ENCODE peak calls at places on chromosomes 16 and 17, in four cellular contexts. One of them, this sample, is unnamed.

GRCh38 chr16:1545044-1545736 is 11.7 kb downstream of the TMEM204 start:
- DNase-seq in CD8-positive, alpha-beta memory T cell: no peak
- DNase-seq in testis: no peak
- DNase-seq in CD8-positive, alpha-beta T cell: no peak
- DNase-seq in this sample: no peak

GRCh38 chr17:43614560-43614959 is 47.2 kb downstream of the MEOX1 start:
- DNase-seq in CD8-positive, alpha-beta T cell: no peak
- DNase-seq in testis: no peak
- DNase-seq in CD8-positive, alpha-beta memory T cell: no peak
- DNase-seq in this sample: no peak

GRCh38 chr16:54938351-54939346 is 8.0 kb downstream of the IRX5 start:
- DNase-seq in testis: no peak
- DNase-seq in CD8-positive, alpha-beta T cell: no peak
- DNase-seq in CD8-positive, alpha-beta memory T cell: no peak
- DNase-seq in this sample: no peak

GRCh38 chr16:70437582-70438324 is 1.1 kb downstream of the ST3GAL2 start:
- DNase-seq in CD8-positive, alpha-beta memory T cell: no peak
- DNase-seq in testis: no peak
- DNase-seq in CD8-positive, alpha-beta T cell: no peak
- DNase-seq in this sample: no peak

GRCh38 chr17:17387461-17388362 is 84.5 kb downstream of the NT5M start:
- DNase-seq in CD8-positive, alpha-beta T cell: no peak
- DNase-seq in testis: no peak
- DNase-seq in CD8-positive, alpha-beta memory T cell: no peak
- DNase-seq in this sample: no peak

GRCh38 chr17:56009795-56010715 is 143.2 kb upstream of the ANKFN1 start:
- DNase-seq in CD8-positive, alpha-beta memory T cell: no peak
- DNase-seq in testis: no peak
- DNase-seq in CD8-positive, alpha-beta T cell: no peak
- DNase-seq in this sample: no peak

GRCh38 chr17:43556292-43556691 is 10.2 kb upstream of the ETV4 start:
- DNase-seq in testis: no peak
- DNase-seq in CD8-positive, alpha-beta memory T cell: no peak
- DNase-seq in CD8-positive, alpha-beta T cell: no peak
- DNase-seq in this sample: no peak

GRCh38 chr17:49603720-49604119 is 28.0 kb downstream of the NXPH3 start:
- DNase-seq in CD8-positive, alpha-beta T cell: no peak
- DNase-seq in CD8-positive, alpha-beta memory T cell: no peak
- DNase-seq in testis: no peak
- DNase-seq in this sample: no peak

GRCh38 chr16:69131167-69131748 is 1.1 kb downstream of the CHTF8 start:
- DNase-seq in CD8-positive, alpha-beta T cell: no peak
- DNase-seq in testis: peak
- DNase-seq in CD8-positive, alpha-beta memory T cell: no peak
- DNase-seq in this sample: no peak

GRCh38 chr17:75078097-75079022 is 9.4 kb upstream of the SLC16A5 start:
- DNase-seq in testis: no peak
- DNase-seq in CD8-positive, alpha-beta T cell: no peak
- DNase-seq in CD8-positive, alpha-beta memory T cell: no peak
- DNase-seq in this sample: no peak

GRCh38 chr17:38585056-38585804 is 20.5 kb downstream of the SRCIN1 start:
- DNase-seq in testis: no peak
- DNase-seq in CD8-positive, alpha-beta T cell: no peak
- DNase-seq in CD8-positive, alpha-beta memory T cell: no peak
- DNase-seq in this sample: no peak

GRCh38 chr17:77462553-77463497 is 322.1 kb downstream of the SEC14L1 start:
- DNase-seq in CD8-positive, alpha-beta T cell: no peak
- DNase-seq in testis: no peak
- DNase-seq in CD8-positive, alpha-beta memory T cell: no peak
- DNase-seq in this sample: no peak

GRCh38 chr17:75979705-75980187 is 706 bp downstream of the TEN1 start:
- DNase-seq in testis: no peak
- DNase-seq in CD8-positive, alpha-beta T cell: no peak
- DNase-seq in CD8-positive, alpha-beta memory T cell: no peak
- DNase-seq in this sample: no peak

GRCh38 chr16:54879681-54880080 is 51.0 kb upstream of the IRX5 start:
- DNase-seq in CD8-positive, alpha-beta T cell: no peak
- DNase-seq in testis: no peak
- DNase-seq in CD8-positive, alpha-beta memory T cell: no peak
- DNase-seq in this sample: no peak

GRCh38 chr17:55513885-55514590 is 2.8 kb upstream of the SMIM36 start:
- DNase-seq in CD8-positive, alpha-beta memory T cell: peak
- DNase-seq in CD8-positive, alpha-beta T cell: peak
- DNase-seq in testis: peak
- DNase-seq in this sample: peak

GRCh38 chr16:70663524-70664324 is 17.4 kb downstream of the IL34 start:
- DNase-seq in testis: no peak
- DNase-seq in CD8-positive, alpha-beta T cell: no peak
- DNase-seq in CD8-positive, alpha-beta memory T cell: no peak
- DNase-seq in this sample: no peak

GRCh38 chr17:75430159-75430748 is 24.8 kb upstream of the GRB2 start:
- DNase-seq in CD8-positive, alpha-beta memory T cell: no peak
- DNase-seq in testis: peak
- DNase-seq in CD8-positive, alpha-beta T cell: no peak
- DNase-seq in this sample: no peak

GRCh38 chr17:21089145-21089544 is 37.6 kb upstream of the DHRS7B start:
- DNase-seq in testis: no peak
- DNase-seq in CD8-positive, alpha-beta memory T cell: no peak
- DNase-seq in CD8-positive, alpha-beta T cell: no peak
- DNase-seq in this sample: no peak

GRCh38 chr16:84786605-84787302 is 33.0 kb upstream of the CRISPLD2 start:
- DNase-seq in testis: no peak
- DNase-seq in CD8-positive, alpha-beta memory T cell: no peak
- DNase-seq in CD8-positive, alpha-beta T cell: no peak
- DNase-seq in this sample: no peak

GRCh38 chr17:21278304-21279197 is 6.0 kb upstream of the MAP2K3 start:
- DNase-seq in testis: no peak
- DNase-seq in CD8-positive, alpha-beta memory T cell: no peak
- DNase-seq in CD8-positive, alpha-beta T cell: peak
- DNase-seq in this sample: peak

GRCh38 chr17:71441098-71441497 is 679.7 kb upstream of the SOX9 start:
- DNase-seq in testis: no peak
- DNase-seq in CD8-positive, alpha-beta memory T cell: no peak
- DNase-seq in CD8-positive, alpha-beta T cell: no peak
- DNase-seq in this sample: no peak

GRCh38 chr17:43543300-43543699 is 2.8 kb downstream of the ETV4 start:
- DNase-seq in CD8-positive, alpha-beta T cell: no peak
- DNase-seq in CD8-positive, alpha-beta memory T cell: no peak
- DNase-seq in testis: no peak
- DNase-seq in this sample: no peak

GRCh38 chr17:77616243-77616731 is 342.2 kb upstream of the TNRC6C start:
- DNase-seq in CD8-positive, alpha-beta T cell: no peak
- DNase-seq in testis: no peak
- DNase-seq in CD8-positive, alpha-beta memory T cell: no peak
- DNase-seq in this sample: no peak

GRCh38 chr16:56551796-56552738 is 12.8 kb upstream of the MT4 start:
- DNase-seq in testis: no peak
- DNase-seq in CD8-positive, alpha-beta T cell: no peak
- DNase-seq in CD8-positive, alpha-beta memory T cell: no peak
- DNase-seq in this sample: no peak

GRCh38 chr16:11105038-11105903 is 150.7 kb downstream of the SOCS1 start:
- DNase-seq in CD8-positive, alpha-beta memory T cell: no peak
- DNase-seq in CD8-positive, alpha-beta T cell: no peak
- DNase-seq in testis: peak
- DNase-seq in this sample: no peak

GRCh38 chr17:40547079-40547784 is 18.0 kb downstream of the CCR7 start:
- DNase-seq in CD8-positive, alpha-beta T cell: peak
- DNase-seq in testis: peak
- DNase-seq in CD8-positive, alpha-beta memory T cell: no peak
- DNase-seq in this sample: peak

GRCh38 chr17:74779948-74780400 is 3.8 kb upstream of the NAT9 start:
- DNase-seq in testis: no peak
- DNase-seq in CD8-positive, alpha-beta memory T cell: peak
- DNase-seq in CD8-positive, alpha-beta T cell: peak
- DNase-seq in this sample: peak

GRCh38 chr16:18966791-18967190 is 16.9 kb upstream of the TMC7 start:
- DNase-seq in CD8-positive, alpha-beta T cell: no peak
- DNase-seq in testis: no peak
- DNase-seq in CD8-positive, alpha-beta memory T cell: no peak
- DNase-seq in this sample: no peak

GRCh38 chr17:47305302-47305923 is 18.3 kb upstream of the EFCAB13 start:
- DNase-seq in CD8-positive, alpha-beta memory T cell: no peak
- DNase-seq in CD8-positive, alpha-beta T cell: no peak
- DNase-seq in testis: no peak
- DNase-seq in this sample: no peak

GRCh38 chr16:7257026-7257425 is 75.6 kb upstream of the RBFOX1 start:
- DNase-seq in testis: no peak
- DNase-seq in CD8-positive, alpha-beta memory T cell: no peak
- DNase-seq in CD8-positive, alpha-beta T cell: no peak
- DNase-seq in this sample: no peak

GRCh38 chr17:66310528-66311148 is 8.2 kb downstream of the PRKCA start:
- DNase-seq in CD8-positive, alpha-beta memory T cell: no peak
- DNase-seq in testis: no peak
- DNase-seq in CD8-positive, alpha-beta T cell: no peak
- DNase-seq in this sample: no peak

GRCh38 chr16:1614226-1615102 is 2.3 kb downstream of the CRAMP1 start:
- DNase-seq in CD8-positive, alpha-beta T cell: no peak
- DNase-seq in CD8-positive, alpha-beta memory T cell: no peak
- DNase-seq in testis: no peak
- DNase-seq in this sample: peak

GRCh38 chr17:28684963-28685362 is 23.0 kb downstream of the SUPT6H start:
- DNase-seq in CD8-positive, alpha-beta T cell: no peak
- DNase-seq in testis: peak
- DNase-seq in CD8-positive, alpha-beta memory T cell: no peak
- DNase-seq in this sample: no peak

GRCh38 chr16:88014954-88015805 is 63.9 kb downstream of the BANP start:
- DNase-seq in testis: no peak
- DNase-seq in CD8-positive, alpha-beta T cell: no peak
- DNase-seq in CD8-positive, alpha-beta memory T cell: no peak
- DNase-seq in this sample: no peak

DNA sequence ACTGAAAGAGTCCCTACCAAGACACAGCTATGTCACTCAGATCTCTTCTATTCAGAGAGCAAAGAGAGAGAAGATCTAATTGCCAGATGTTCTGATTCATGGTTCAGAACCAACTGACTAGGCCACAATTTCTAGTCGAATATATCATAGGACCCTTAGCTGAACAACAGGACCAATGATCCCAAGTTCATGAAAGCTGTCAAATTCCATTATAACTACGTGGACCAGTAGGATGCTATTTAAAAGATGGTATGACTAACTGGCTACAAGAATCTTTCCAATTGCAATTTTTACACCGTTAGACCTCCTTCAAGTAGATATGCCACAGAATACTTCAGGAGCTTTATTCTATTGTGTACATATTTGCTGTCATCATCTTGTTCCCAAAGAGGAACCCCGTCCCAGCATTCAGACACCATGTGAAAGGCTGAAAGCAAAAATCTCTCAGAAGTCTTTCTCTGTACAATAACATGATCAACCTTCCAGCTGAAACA is 26.0 kb downstream of the DCUN1D3 start:
- DNase-seq in CD8-positive, alpha-beta memory T cell: no peak
- DNase-seq in CD8-positive, alpha-beta T cell: no peak
- DNase-seq in testis: no peak
- DNase-seq in this sample: no peak
- H3K27ac ChIP-seq in CD8-positive, alpha-beta memory T cell: peak
- H3K27ac ChIP-seq in CD8-positive, alpha-beta T cell: peak
- H3K27ac ChIP-seq in testis: no peak
- H3K27ac ChIP-seq in this sample: peak

GRCh38 chr17:9811537-9811936 is 10.3 kb downstream of the GSG1L2 start:
- DNase-seq in testis: no peak
- DNase-seq in CD8-positive, alpha-beta T cell: no peak
- DNase-seq in CD8-positive, alpha-beta memory T cell: no peak
- DNase-seq in this sample: no peak
- H3K27ac ChIP-seq in testis: no peak
- H3K27ac ChIP-seq in CD8-positive, alpha-beta T cell: no peak
- H3K27ac ChIP-seq in CD8-positive, alpha-beta memory T cell: no peak
- H3K27ac ChIP-seq in this sample: no peak

DNA sequence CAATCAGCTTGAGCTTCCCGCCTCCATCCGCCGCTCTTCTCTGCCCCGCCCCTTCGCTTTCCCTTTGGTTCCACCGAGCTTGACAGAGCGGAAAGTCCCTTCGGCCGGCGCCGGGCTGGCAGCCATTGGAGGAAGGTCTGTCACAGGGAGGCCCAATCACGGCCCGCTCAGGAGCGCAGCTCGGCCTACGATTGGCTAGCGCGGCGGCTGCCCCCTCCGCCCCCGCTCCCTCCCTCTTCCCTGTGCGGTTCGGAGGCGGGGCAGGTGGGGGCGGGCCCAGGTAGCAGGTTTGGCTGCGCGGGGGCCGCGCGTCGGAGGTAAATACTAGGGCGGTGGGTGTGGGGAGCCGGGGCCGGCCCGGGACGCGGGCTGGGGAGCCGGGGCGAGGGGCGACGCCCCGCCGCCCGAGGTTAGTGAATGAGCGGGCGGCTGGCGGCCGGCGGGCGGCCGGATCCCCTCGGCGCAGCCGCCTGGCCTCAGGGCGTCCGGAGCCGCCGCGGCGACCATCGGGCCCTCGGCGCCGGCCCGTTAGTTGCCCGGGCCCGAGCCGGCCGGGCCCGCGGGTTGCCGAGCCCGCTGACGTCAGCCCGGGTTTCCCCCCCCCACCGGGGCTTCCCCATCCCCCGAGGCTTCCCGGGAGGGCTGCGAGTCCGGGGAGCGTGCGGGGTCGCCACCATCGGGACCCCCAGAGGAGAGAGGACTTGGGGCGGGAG is at the start of gene CYLD:
- DNase-seq in CD8-positive, alpha-beta T cell: peak
- DNase-seq in testis: peak
- DNase-seq in CD8-positive, alpha-beta memory T cell: peak
- DNase-seq in this sample: peak
- H3K27ac ChIP-seq in CD8-positive, alpha-beta T cell: peak
- H3K27ac ChIP-seq in testis: peak
- H3K27ac ChIP-seq in CD8-positive, alpha-beta memory T cell: peak
- H3K27ac ChIP-seq in this sample: peak

GRCh38 chr17:79485399-79485985 is 125.4 kb downstream of the RBFOX3 start:
- DNase-seq in CD8-positive, alpha-beta memory T cell: no peak
- DNase-seq in testis: no peak
- DNase-seq in CD8-positive, alpha-beta T cell: no peak
- DNase-seq in this sample: no peak
- H3K27ac ChIP-seq in CD8-positive, alpha-beta memory T cell: no peak
- H3K27ac ChIP-seq in testis: no peak
- H3K27ac ChIP-seq in CD8-positive, alpha-beta T cell: no peak
- H3K27ac ChIP-seq in this sample: no peak

GRCh38 chr17:1709403-1709891 is 730 bp downstream of the TLCD2 start:
- DNase-seq in CD8-positive, alpha-beta memory T cell: no peak
- DNase-seq in CD8-positive, alpha-beta T cell: no peak
- DNase-seq in testis: no peak
- DNase-seq in this sample: no peak
- H3K27ac ChIP-seq in CD8-positive, alpha-beta memory T cell: no peak
- H3K27ac ChIP-seq in CD8-positive, alpha-beta T cell: no peak
- H3K27ac ChIP-seq in testis: no peak
- H3K27ac ChIP-seq in this sample: peak

This sample was measured in CD4-positive, alpha-beta memory T cell.